ENCODE peak calls at places on chromosomes 11 and 22, in five cellular contexts. L, O, W, H and C are unnamed samples.

GRCh38 chr11:104490182-104490581 is 326.2 kb upstream of the PDGFD start:
- DNase-seq in H (no peak), L (no peak), O (no peak), W (no peak), C (peak)

GRCh38 chr11:14908214-14908880 is 16.3 kb upstream of the CYP2R1 start:
- DNase-seq in H (no peak), O (peak), L (no peak), W (peak), C (peak)

GRCh38 chr22:43789452-43789851 is 22.7 kb downstream of the EFCAB6 start:
- DNase-seq in W (peak), O (no peak), H (peak), L (peak), C (peak)

GRCh38 chr11:70568504-70569172 is 170.3 kb downstream of the CTTN start:
- DNase-seq in O (no peak), L (no peak), W (peak), H (no peak), C (no peak)

GRCh38 chr11:73267122-73267846 is 4.9 kb upstream of the P2RY6 start:
- DNase-seq in W (no peak), L (no peak), O (no peak), H (peak), C (no peak)

GRCh38 chr11:134502153-134502550 is 90.1 kb upstream of the B3GAT1 start:
- DNase-seq in W (no peak), L (peak), O (peak), H (no peak), C (no peak)

GRCh38 chr22:39622881-39623367 is 52.4 kb downstream of the CACNA1I start:
- DNase-seq in O (peak), L (no peak), H (peak), W (peak), C (peak)

GRCh38 chr11:44865866-44866272 is 84.8 kb downstream of the TP53I11 start:
- DNase-seq in H (peak), O (no peak), L (peak), W (no peak), C (peak)

GRCh38 chr22:36155702-36156101 is 4.9 kb downstream of the APOL3 start:
- DNase-seq in H (peak), W (no peak), O (no peak), L (peak), C (peak)

GRCh38 chr22:47279337-47279736 is 516.9 kb downstream of the TBC1D22A start:
- DNase-seq in W (no peak), O (no peak), H (no peak), L (no peak), C (no peak)

GRCh38 chr11:128463386-128463829 is 124.0 kb downstream of the ETS1 start:
- DNase-seq in W (peak), H (no peak), O (no peak), L (no peak), C (no peak)

GRCh38 chr11:77040889-77041288 is 6.7 kb downstream of the B3GNT6 start:
- DNase-seq in H (no peak), L (peak), O (no peak), W (no peak), C (no peak)

GRCh38 chr22:39518996-39519680 is 1.2 kb upstream of the ATF4 start:
- DNase-seq in H (peak), W (peak), O (no peak), L (no peak), C (no peak)

GRCh38 chr11:43573233-43573632 is 107.3 kb upstream of the HSD17B12 start:
- DNase-seq in L (no peak), W (no peak), H (peak), O (no peak), C (no peak)

GRCh38 chr22:41508770-41509170 is 35.5 kb downstream of the POLR3H start:
- DNase-seq in L (peak), W (no peak), O (no peak), H (no peak), C (no peak)

GRCh38 chr11:99327527-99327926 is 306.8 kb downstream of the CNTN5 start:
- DNase-seq in W (peak), O (no peak), H (no peak), L (no peak), C (no peak)

GRCh38 chr22:37197451-37198289 is 9.6 kb upstream of the C1QTNF6 start:
- DNase-seq in L (peak), H (peak), O (no peak), W (peak), C (peak)

GRCh38 chr22:24985824-24986214 is 33.3 kb downstream of the KIAA1671 start:
- DNase-seq in O (no peak), W (peak), L (no peak), H (peak), C (no peak)

GRCh38 chr11:93059074-93059957 is 89.9 kb downstream of the MTNR1B start:
- DNase-seq in L (no peak), H (no peak), O (no peak), W (peak), C (no peak)

GRCh38 chr11:96199563-96200025 is 143.4 kb downstream of the MAML2 start:
- DNase-seq in L (no peak), W (peak), O (no peak), H (no peak), C (no peak)

GRCh38 chr11:100612766-100613165 is 74.3 kb upstream of the ARHGAP42 start:
- DNase-seq in L (no peak), W (no peak), O (no peak), H (no peak), C (no peak)

GRCh38 chr11:4539603-4540219 is 5.3 kb upstream of the OR52M1 start:
- DNase-seq in W (peak), O (peak), L (no peak), H (peak), C (peak)

GRCh38 chr11:64000026-64000739 is 13.9 kb downstream of the OTUB1 start:
- DNase-seq in O (peak), L (peak), H (peak), W (peak), C (peak)

GRCh38 chr11:15197696-15198095 is 83.0 kb downstream of the INSC start:
- DNase-seq in W (peak), L (no peak), H (no peak), O (no peak), C (no peak)

GRCh38 chr11:6705905-6706535 is 22.9 kb upstream of the MRPL17 start:
- DNase-seq in O (peak), H (peak), L (no peak), W (peak), C (peak)

GRCh38 chr11:66548041-66548440 is 1.3 kb downstream of the ACTN3 start:
- DNase-seq in L (no peak), W (no peak), H (no peak), O (no peak), C (no peak)
- TF ChIP-seq CTCF in L (no peak), W (no peak), H (no peak), O (no peak), C (no peak)

DNA sequence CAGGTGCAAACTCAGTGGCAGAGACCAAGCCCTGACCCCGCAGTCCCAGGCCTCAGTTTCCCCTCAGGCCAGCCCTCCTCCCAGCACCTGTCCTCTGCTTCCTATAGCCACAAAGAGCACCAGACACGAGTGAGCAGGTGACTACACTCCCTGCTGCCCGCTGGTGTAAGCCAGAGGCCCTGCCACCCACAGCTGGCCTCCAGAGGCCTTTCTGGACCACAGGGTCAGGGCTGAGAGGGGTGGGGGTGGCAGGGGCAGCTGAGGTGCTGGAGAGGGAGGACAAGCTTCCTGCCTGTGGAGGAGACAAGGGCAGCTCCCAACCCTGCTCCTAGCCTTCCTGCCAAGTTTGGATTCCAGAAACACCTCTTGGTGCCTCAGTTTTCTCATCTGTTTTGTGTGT is 31.3 kb upstream of the WNT7B start:
- DNase-seq in H (no peak), L (no peak), O (no peak), W (no peak), C (no peak)
- H3K4me3 ChIP-seq in H (no peak), L (peak), O (no peak), W (no peak), C (no peak)

GRCh38 chr11:35946766-35947165 is 2.9 kb downstream of the LDLRAD3 start:
- DNase-seq in H (no peak), W (no peak), O (no peak), L (no peak), C (no peak)

GRCh38 chr11:35943294-35943693 is 568 bp upstream of the LDLRAD3 start:
- DNase-seq in L (no peak), O (no peak), H (peak), W (no peak), C (no peak)

GRCh38 chr11:35944503-35945136 is 758 bp downstream of the LDLRAD3 start:
- DNase-seq in H (no peak), W (no peak), O (no peak), L (no peak), C (no peak)

GRCh38 chr11:35945137-35945518 is 1.3 kb downstream of the LDLRAD3 start:
- DNase-seq in H (no peak), L (no peak), O (no peak), W (no peak), C (no peak)

DNA sequence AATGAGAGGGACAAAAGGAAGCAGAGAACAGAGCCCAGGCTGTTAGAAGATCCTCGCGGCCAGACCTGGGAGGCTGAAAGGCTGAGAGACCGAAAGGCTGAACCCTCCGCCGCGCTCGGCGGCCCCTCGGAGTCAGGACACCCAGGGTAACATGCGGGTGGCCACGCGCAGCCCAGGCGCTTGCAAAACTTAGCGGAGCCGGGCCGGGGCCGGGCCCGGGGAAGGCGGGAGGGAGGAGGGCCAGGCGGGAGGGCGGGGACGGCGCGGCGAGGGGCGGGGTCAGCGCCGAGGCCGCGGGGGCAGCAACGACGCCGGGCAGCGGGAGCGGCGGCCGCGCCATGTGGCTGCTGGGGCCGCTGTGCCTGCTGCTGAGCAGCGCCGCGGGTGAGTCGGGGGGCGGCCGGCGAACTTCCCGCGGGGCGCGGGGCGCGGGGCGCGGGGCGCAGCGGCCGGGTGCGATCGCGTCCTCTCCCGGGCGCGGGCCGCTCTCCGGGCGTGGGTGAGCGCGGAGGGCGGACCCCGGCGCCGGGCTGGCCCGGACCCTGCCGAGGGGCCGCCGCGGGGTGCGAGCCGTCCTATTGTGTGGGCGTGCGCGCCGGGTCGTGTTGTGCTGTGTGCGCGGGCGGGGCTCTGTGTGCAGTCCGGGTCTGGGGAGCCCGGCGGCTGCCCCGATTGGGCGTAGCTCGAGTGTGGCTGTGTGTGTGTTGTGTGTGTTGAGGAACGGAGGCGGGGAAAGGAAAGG is at the start of gene LDLRAD3:
- DNase-seq in H (peak), O (peak), L (peak), W (peak), C (peak)
- TF ChIP-seq POLR2A in H (no peak), O (no peak), L (no peak), W (peak), C (no peak)

GRCh38 chr11:115982666-115983065 is 478.5 kb upstream of the CADM1 start:
- DNase-seq in O (no peak), W (no peak), H (no peak), L (no peak), C (no peak)

GRCh38 chr11:115981814-115982471 is 477.7 kb upstream of the CADM1 start:
- DNase-seq in W (no peak), O (no peak), L (no peak), H (no peak), C (no peak)

GRCh38 chr11:115980747-115981475 is 476.7 kb upstream of the CADM1 start:
- DNase-seq in H (no peak), L (no peak), O (no peak), W (no peak), C (no peak)

GRCh38 chr11:115985896-115986295 is 481.7 kb upstream of the CADM1 start:
- DNase-seq in W (no peak), L (no peak), O (no peak), H (no peak), C (no peak)

GRCh38 chr11:115984228-115984627 is 480.0 kb upstream of the CADM1 start:
- DNase-seq in W (no peak), O (no peak), H (no peak), L (no peak), C (no peak)
- TF ChIP-seq CTCF in W (no peak), O (no peak), H (no peak), L (no peak), C (no peak)

DNA sequence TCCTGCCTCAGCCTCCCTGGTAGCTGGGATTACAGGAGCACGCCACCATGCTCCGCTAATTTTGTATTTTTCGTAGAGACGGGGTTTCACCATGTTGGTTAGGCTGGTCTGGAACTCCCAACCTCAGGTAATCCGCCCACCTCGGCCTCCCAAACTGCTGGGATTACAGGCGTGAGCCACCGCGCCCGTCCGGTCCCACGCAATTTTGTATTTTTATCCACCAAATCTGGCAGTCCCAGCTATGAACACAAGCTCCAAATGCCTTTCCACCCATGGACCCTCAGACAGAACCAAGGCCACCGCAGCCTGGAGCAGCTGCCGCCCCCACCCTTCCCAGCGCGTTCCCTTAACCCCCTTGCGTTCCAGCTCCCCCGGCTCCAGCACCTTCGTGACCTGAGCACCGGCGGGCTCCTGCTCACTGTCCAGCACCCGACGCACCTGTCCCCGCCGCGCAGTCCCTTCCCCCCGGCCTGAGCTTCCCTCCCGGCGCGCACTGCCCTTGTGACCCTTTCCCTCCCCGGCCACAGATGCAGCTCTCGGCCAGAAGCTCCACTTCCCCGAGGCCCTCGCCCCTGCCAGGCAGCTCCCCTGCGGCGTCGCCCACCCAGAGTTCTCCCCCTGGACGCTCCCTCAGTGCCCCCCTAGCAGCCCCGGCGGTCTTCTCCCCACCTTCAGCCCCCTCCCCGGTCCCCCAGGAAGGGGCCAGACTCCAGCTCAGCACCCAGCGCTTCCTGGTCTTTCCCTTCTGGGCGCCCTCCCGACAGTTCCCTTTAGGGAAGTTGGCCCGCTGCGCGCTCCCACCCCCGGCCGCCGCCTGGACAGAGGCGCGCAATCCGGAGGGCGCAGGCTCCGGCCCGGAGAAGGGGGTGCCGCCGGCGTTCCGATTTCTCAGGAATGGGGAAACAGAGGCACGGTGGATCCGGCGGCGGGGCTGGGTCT is 5.6 kb upstream of the ZBED4 start:
- DNase-seq in W (no peak), H (no peak), L (no peak), O (no peak), C (no peak)
- H3K4me3 ChIP-seq in W (peak), H (peak), L (peak), O (peak), C (peak)

DNA sequence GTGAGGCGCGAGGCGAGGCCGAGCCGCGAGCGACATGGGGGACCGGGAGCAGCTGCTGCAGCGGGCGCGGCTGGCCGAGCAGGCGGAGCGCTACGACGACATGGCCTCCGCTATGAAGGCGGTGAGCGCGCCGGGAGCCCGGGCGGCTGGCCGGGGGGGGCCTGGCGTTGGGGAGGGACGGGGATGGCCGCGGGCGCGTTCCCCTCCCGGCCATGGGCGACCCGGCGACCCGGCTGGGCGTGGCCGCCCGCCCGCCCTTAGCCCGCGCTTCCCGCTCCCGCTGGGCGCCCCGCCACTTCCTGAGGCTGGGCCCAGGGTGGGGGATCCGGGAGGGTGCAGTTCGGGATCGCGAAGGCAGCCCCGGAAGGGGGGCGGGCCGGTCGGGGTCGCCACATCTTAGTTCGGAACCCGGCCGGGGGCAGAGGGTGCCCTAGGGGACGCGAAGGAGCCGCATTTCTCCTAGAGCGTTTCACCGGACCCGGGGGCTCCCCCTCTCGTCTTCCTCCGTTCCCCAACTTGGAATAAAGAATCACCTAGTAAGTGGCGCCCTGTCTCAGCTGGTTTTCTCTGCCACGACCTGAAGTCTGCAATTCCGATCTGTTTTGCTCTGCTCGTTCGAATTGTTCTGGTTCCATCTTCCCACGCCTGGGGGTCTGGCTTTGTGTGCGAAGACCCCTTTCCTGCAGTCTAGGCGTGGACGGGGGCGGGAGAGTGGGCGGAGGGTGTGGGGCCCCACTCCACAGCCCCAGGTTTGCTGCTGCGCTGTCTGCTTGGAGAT is 554 bp downstream of the YWHAH start:
- DNase-seq in W (no peak), O (peak), H (peak), L (peak), C (peak)
- TF ChIP-seq POLR2A in W (no peak), O (no peak), H (no peak), L (no peak), C (no peak)

GRCh38 chr22:22682196-22682595 is 37.8 kb downstream of the GGTLC2 start:
- DNase-seq in H (no peak), L (no peak), O (no peak), W (no peak), C (no peak)

GRCh38 chr22:22683668-22684361 is 39.4 kb downstream of the GGTLC2 start:
- DNase-seq in O (no peak), H (no peak), W (no peak), L (no peak), C (no peak)

GRCh38 chr22:22682807-22683667 is 38.6 kb downstream of the GGTLC2 start:
- DNase-seq in H (no peak), L (no peak), W (peak), O (no peak), C (no peak)

GRCh38 chr22:22685586-22685985 is 41.2 kb downstream of the GGTLC2 start:
- DNase-seq in O (no peak), H (no peak), L (peak), W (no peak), C (no peak)

GRCh38 chr22:22684605-22685561 is 40.5 kb downstream of the GGTLC2 start:
- DNase-seq in H (no peak), O (peak), W (peak), L (peak), C (peak)
- TF ChIP-seq CTCF in H (no peak), O (peak), W (peak), L (no peak), C (no peak)

GRCh38 chr11:35141538-35141937 is 2.6 kb downstream of the CD44 start:
- DNase-seq in O (peak), H (peak), W (no peak), L (peak), C (peak)
- H3K4me3 ChIP-seq in O (peak), H (peak), W (peak), L (peak), C (no peak)

GRCh38 chr11:68271023-68271780 is 571 bp downstream of the C11orf24 start:
- DNase-seq in L (peak), O (peak), W (peak), H (peak), C (peak)

GRCh38 chr11:68267881-68268240 is 3.9 kb downstream of the C11orf24 start:
- DNase-seq in W (no peak), H (no peak), O (no peak), L (no peak), C (no peak)

GRCh38 chr11:68266936-68267880 is 4.6 kb downstream of the C11orf24 start:
- DNase-seq in W (peak), L (no peak), O (no peak), H (no peak), C (no peak)

GRCh38 chr11:68270334-68271022 is 1.3 kb downstream of the C11orf24 start:
- DNase-seq in H (no peak), L (no peak), W (no peak), O (no peak), C (no peak)

GRCh38 chr11:68269414-68270081 is 2.2 kb downstream of the C11orf24 start:
- DNase-seq in O (no peak), W (peak), L (no peak), H (no peak), C (no peak)
- TF ChIP-seq POLR2A in O (no peak), W (no peak), L (no peak), H (no peak), C (no peak)